ENCODE peak calls at places on chromosomes 2 and 18, in five cellular contexts. P, X, Q, G and B are unnamed samples.
A peak's percentile ranks its signal among the peaks of the same experiment; 100 is the strongest.

GRCh38 chr2:69059731-69060290 is 46.8 kb downstream of the ANTXR1 start:
- DNase-seq in X (no peak), Q (no peak), P (no peak), G (no peak), B (no peak)

GRCh38 chr2:98702127-98702802 is 28.7 kb downstream of the MGAT4A start:
- DNase-seq in Q (no peak), P (peak; percentile 64), G (no peak), X (no peak), B (no peak)

GRCh38 chr18:22307528-22307927 is 110.2 kb downstream of the CTAGE1 start:
- DNase-seq in Q (no peak), X (no peak), P (no peak), G (no peak), B (no peak)

GRCh38 chr2:26344581-26345283 is 1.2 kb upstream of the SELENOI start:
- DNase-seq in G (peak; percentile 88), X (no peak), Q (no peak), P (no peak), B (no peak)

GRCh38 chr2:10432315-10433181 is 15.6 kb downstream of the ODC1 start:
- DNase-seq in P (no peak), G (no peak), X (peak; percentile 85), Q (peak; percentile 86), B (no peak)

GRCh38 chr18:9802774-9803697 is 82.7 kb upstream of the TXNDC2 start:
- DNase-seq in Q (no peak), X (no peak), P (no peak), G (no peak), B (no peak)

GRCh38 chr18:6022840-6023239 is 127.5 kb upstream of the TMEM200C start:
- DNase-seq in P (no peak), X (no peak), Q (no peak), G (no peak), B (no peak)

GRCh38 chr18:9428862-9429661 is 46.3 kb upstream of the RALBP1 start:
- DNase-seq in P (peak; percentile 49), Q (no peak), G (peak; percentile 83), X (no peak), B (no peak)

GRCh38 chr2:99430614-99431258 is 59.1 kb downstream of the REV1 start:
- DNase-seq in G (no peak), X (no peak), Q (no peak), P (no peak), B (no peak)

GRCh38 chr2:151289972-151290335 is 486 bp upstream of the NMI start:
- DNase-seq in Q (no peak), P (peak; percentile 77), G (no peak), X (no peak), B (peak; percentile 57)

GRCh38 chr2:14180333-14180732 is 452.2 kb upstream of the LRATD1 start:
- DNase-seq in G (no peak), Q (no peak), P (no peak), X (no peak), B (no peak)

GRCh38 chr2:241925277-241925676 is 55.7 kb downstream of the RTP5 start:
- DNase-seq in X (peak; percentile 76), Q (peak; percentile 59), G (no peak), P (no peak), B (no peak)

GRCh38 chr2:135875491-135876065 is 665 bp downstream of the MCM6 start:
- DNase-seq in X (peak; percentile 90), Q (peak; percentile 88), P (peak; percentile 73), G (no peak), B (no peak)

GRCh38 chr2:120428748-120429147 is 82.8 kb downstream of the INHBB start:
- DNase-seq in G (no peak), Q (no peak), X (peak; percentile 14), P (no peak), B (no peak)

GRCh38 chr2:102020596-102021170 is 28.9 kb downstream of the IL1R2 start:
- DNase-seq in G (no peak), Q (no peak), X (peak; percentile 92), P (peak; percentile 94), B (peak; percentile 51)

GRCh38 chr2:224850081-224850480 is 133.9 kb upstream of the CCDC195 start:
- DNase-seq in Q (no peak), G (no peak), P (no peak), X (no peak), B (no peak)

GRCh38 chr2:210363261-210363660 is 48.3 kb upstream of the MYL1 start:
- DNase-seq in G (no peak), X (no peak), P (no peak), Q (no peak), B (no peak)

GRCh38 chr18:11327656-11328055 is 178.3 kb upstream of the PIEZO2 start:
- DNase-seq in G (no peak), P (no peak), X (no peak), Q (no peak), B (no peak)

GRCh38 chr18:49934457-49934856 is 121.1 kb upstream of the ACAA2 start:
- DNase-seq in Q (no peak), P (no peak), G (no peak), X (no peak), B (no peak)

GRCh38 chr2:30417253-30417652 is 29.8 kb upstream of the LCLAT1 start:
- DNase-seq in G (no peak), X (no peak), Q (no peak), P (peak; percentile 89), B (peak; percentile 23)

GRCh38 chr2:109053716-109054115 is 64.7 kb upstream of the EDAR start:
- DNase-seq in X (peak; percentile 52), G (no peak), Q (no peak), P (no peak), B (no peak)

GRCh38 chr2:208042041-208042440 is 16.7 kb upstream of the PLEKHM3 start:
- DNase-seq in Q (no peak), X (no peak), P (no peak), G (no peak), B (no peak)

GRCh38 chr2:213232649-213233437 is 51.4 kb upstream of the SPAG16 start:
- DNase-seq in G (no peak), X (peak; percentile 78), P (no peak), Q (no peak), B (peak; percentile 84)

GRCh38 chr2:27958711-27959378 is 68.3 kb downstream of the BABAM2 start:
- DNase-seq in P (no peak), G (no peak), X (no peak), Q (no peak), B (no peak)

GRCh38 chr18:21242141-21243040 is at the start of gene GREB1L:
- DNase-seq in X (no peak), Q (peak; percentile 89), G (no peak), P (no peak), B (no peak)

GRCh38 chr2:101500860-101501259 is 25.9 kb upstream of the RFX8 start:
- DNase-seq in X (no peak), G (no peak), Q (no peak), P (no peak), B (no peak)

GRCh38 chr2:138716183-138716582 is 64.0 kb downstream of the NXPH2 start:
- DNase-seq in P (no peak), X (no peak), G (no peak), Q (no peak), B (no peak)

GRCh38 chr2:16525265-16525887 is 140.3 kb downstream of the CYRIA start:
- DNase-seq in P (no peak), G (no peak), X (no peak), Q (no peak), B (peak; percentile 18)

GRCh38 chr2:206920310-206920709 is 19.0 kb upstream of the CPO start:
- DNase-seq in G (no peak), X (no peak), Q (no peak), P (no peak), B (no peak)

GRCh38 chr18:63808125-63808524 is 32.9 kb downstream of the SERPINB7 start:
- DNase-seq in P (no peak), X (no peak), Q (no peak), G (no peak), B (no peak)

GRCh38 chr2:11865820-11866219 is 119.4 kb downstream of the LPIN1 start:
- DNase-seq in Q (peak; percentile 22), P (no peak), X (peak; percentile 59), G (peak; percentile 70), B (no peak)

GRCh38 chr2:156087875-156088274 is 244.6 kb downstream of the NR4A2 start:
- DNase-seq in X (no peak), Q (no peak), G (no peak), P (no peak), B (no peak)

GRCh38 chr18:54964741-54965140 is 5.5 kb upstream of the CCDC68 start:
- DNase-seq in Q (no peak), X (no peak), G (no peak), P (no peak), B (no peak)

GRCh38 chr2:148877403-148877740 is 2.3 kb downstream of the KIF5C start:
- DNase-seq in P (no peak), G (no peak), X (no peak), Q (no peak), B (no peak)
- TF ChIP-seq POLR2AphosphoS5 in P (no peak), G (no peak), X (no peak), Q (no peak), B (no peak)

GRCh38 chr2:233039217-233040173 is 7.0 kb downstream of the NEU2 start:
- DNase-seq in P (peak; percentile 56), Q (no peak), G (no peak), X (peak; percentile 47), B (no peak)
- H3K27ac ChIP-seq in P (no peak overlapping the region), Q (no peak overlapping the region), G (no peak overlapping the region), X (no peak overlapping the region), B (no peak overlapping the region)

GRCh38 chr2:47159627-47160026 is 4.5 kb upstream of the STPG4 start:
- DNase-seq in P (no peak), Q (no peak), X (no peak), G (no peak), B (no peak)

GRCh38 chr2:47161475-47161874 is 6.4 kb upstream of the STPG4 start:
- DNase-seq in Q (no peak), P (no peak), G (no peak), X (no peak), B (no peak)

GRCh38 chr2:47160207-47160606 is 5.1 kb upstream of the STPG4 start:
- DNase-seq in G (no peak), X (no peak), Q (no peak), P (no peak), B (no peak)

GRCh38 chr2:47155091-47155876 is at the start of gene STPG4:
- DNase-seq in X (peak; percentile 65), G (no peak), P (no peak), Q (peak; percentile 69), B (no peak)

GRCh38 chr2:47158576-47158975 is 3.5 kb upstream of the STPG4 start:
- DNase-seq in X (no peak), P (no peak), G (no peak), Q (no peak), B (no peak)
- TF ChIP-seq POLR2AphosphoS5 in X (no peak), P (no peak), G (no peak), Q (no peak), B (no peak)

DNA sequence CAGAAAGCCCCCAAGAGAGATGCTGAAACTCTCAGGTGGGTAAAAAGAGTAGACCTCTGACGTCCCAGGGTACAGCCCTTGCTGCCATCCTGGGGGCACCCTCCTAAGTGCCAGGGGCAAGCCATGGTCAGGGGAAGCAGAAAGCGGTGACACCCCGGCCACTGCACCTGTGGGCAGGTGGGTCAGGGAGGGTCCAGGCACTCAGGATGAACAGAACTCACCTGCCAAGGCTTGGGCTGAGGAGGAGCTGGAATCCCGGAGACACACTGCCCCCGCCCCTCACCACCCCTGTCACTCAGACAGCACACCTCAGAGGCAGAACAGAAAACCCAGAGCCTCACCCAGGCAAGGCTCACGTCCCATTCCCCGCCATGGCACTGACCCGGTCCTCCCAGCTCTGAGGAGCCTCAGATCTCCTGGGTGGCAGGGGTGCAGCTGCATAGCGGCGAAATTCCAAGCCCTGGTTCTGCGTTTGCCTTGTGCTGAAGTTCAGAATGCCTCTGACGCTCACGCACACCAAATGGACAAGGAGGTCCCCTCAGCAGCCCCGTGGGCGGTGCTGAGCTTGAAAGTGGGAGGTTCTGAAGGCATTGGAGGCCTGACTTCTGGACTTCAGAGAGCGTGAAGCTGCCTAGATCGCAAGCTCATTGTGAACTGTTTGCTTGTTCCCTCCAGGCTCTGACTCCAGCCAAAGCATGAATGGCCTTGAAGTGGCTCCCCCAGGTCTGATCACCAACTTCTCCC is 4.3 kb downstream of the GPR17 start:
- DNase-seq in Q (no peak), P (peak; percentile 93), X (peak; percentile 81), G (no peak), B (no peak)
- H3K27ac ChIP-seq in Q (peak overlapping the region; percentile 55), P (peak overlapping the region; percentile 96), X (peak overlapping the region; percentile 64), G (peak overlapping the region; percentile 33), B (no peak overlapping the region)